ENCODE peak calls at places on chromosome 7, in nine cellular contexts. A is spleen, W is transverse colon, K is suprapubic skin, U is stomach, P is HCT116, L is sigmoid colon, J is GM12891, O is GM12878. F is an unnamed sample.

GRCh38 chr7:132930881-132931280 is 151.0 kb downstream of the CHCHD3 start:
- DNase-seq in O (no peak), A (no peak), U (no peak), P (no peak), K (no peak), J (no peak), W (no peak), L (no peak), F (no peak)

GRCh38 chr7:136868496-136869005 is at the start of gene CHRM2:
- DNase-seq in K (no peak), J (no peak), L (peak; percentile 64), P (no peak), O (no peak), U (no peak), W (no peak), A (no peak), F (no peak)

GRCh38 chr7:20236790-20237189 is 19.6 kb upstream of the MACC1 start:
- DNase-seq in U (no peak), K (no peak), L (no peak), P (no peak), J (no peak), A (no peak), O (no peak), W (no peak), F (no peak)

GRCh38 chr7:7183061-7183832 is 903 bp downstream of the C1GALT1 start:
- DNase-seq in O (no peak), U (peak; percentile 78), L (peak; percentile 72), A (peak; percentile 94), W (peak; percentile 78), J (peak; percentile 23), P (no peak), K (peak; percentile 81), F (peak; percentile 27)

GRCh38 chr7:95324396-95324795 is at the start of gene PON1:
- DNase-seq in J (peak; percentile 12), O (no peak), W (no peak), L (no peak), A (peak; percentile 73), U (no peak), K (no peak), P (no peak), F (no peak)

GRCh38 chr7:26155531-26156375 is 3.8 kb downstream of the NFE2L3 start:
- DNase-seq in A (no peak), W (no peak), U (no peak), J (no peak), K (peak; percentile 11), L (no peak), P (no peak), O (no peak), F (no peak)

GRCh38 chr7:17523813-17524741 is 225.6 kb downstream of the AHR start:
- DNase-seq in L (no peak), P (no peak), O (no peak), U (peak; percentile 44), W (peak; percentile 22), K (no peak), J (no peak), A (no peak), F (no peak)

GRCh38 chr7:46139079-46139478 is 218.0 kb upstream of the IGFBP3 start:
- DNase-seq in W (no peak), J (no peak), P (no peak), A (no peak), L (no peak), O (peak; percentile 48), U (no peak), K (no peak), F (no peak)

GRCh38 chr7:2225336-2225735 is 7.4 kb downstream of the MAD1L1 start:
- DNase-seq in P (no peak), W (no peak), U (no peak), L (no peak), J (no peak), K (no peak), O (no peak), A (no peak), F (no peak)

GRCh38 chr7:7944619-7945282 is 23.8 kb upstream of the GLCCI1 start:
- DNase-seq in U (peak; percentile 32), L (no peak), P (no peak), O (peak; percentile 99), K (no peak), J (peak; percentile 33), W (peak; percentile 69), A (peak; percentile 86), F (peak; percentile 31)

DNA sequence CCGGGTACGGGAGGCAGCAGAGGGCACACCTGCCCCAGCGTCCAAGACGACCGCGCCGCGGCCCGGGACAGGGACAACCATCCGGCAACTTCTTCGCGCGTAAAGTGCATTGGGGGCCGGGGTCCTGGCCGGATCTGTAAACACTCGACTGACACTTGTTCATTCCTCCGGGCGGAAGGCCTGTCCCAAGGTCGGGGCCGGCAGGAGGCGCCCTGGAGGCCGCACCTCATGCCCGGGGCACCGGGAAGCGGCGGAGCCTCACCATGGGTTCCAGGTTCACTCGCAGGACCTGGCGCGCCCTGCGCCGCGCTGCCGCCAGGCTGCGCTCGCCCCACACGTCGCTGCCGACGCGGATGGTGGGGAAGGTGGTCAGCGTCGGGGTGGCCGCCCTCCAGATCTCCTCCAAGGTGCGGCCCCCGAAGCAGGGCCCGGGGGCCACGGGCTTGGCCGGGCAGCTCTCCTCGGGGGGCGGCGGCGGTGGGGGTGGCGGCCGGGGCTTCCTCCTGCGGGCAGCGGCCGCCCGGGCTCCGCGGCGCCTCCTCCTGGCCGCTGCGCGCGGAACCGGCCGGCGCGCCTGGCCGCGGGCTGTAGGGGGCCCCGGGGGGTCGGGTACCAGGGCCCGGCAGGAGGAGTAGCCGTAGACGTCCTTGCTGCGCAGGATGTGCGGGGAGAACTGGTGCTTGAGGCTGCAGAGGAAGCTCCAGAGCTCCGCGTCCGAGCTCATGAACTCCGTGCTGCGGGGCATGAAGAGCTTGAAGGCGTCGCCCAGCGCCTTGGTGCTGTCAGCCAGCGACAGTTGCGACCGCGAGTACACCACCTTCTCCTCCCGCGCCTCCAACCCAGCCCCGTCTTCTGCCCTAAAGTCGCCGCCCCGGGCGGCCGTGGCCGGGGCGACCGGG is 746 bp downstream of the CCDC71L start:
- DNase-seq in A (peak; percentile 97), U (peak; percentile 79), J (peak; percentile 73), O (peak; percentile 51), L (peak; percentile 86), P (peak; percentile 75), W (peak; percentile 85), K (peak; percentile 87), F (peak; percentile 68)
- TF ChIP-seq POLR2A in A (no peak), U (no peak), J (no peak), O (peak; percentile 78), L (no peak), P (peak; percentile 25), W (peak; percentile 37), K (no peak), F (peak; percentile 37)

GRCh38 chr7:149087366-149087765 is 3.2 kb downstream of the ZNF786 start:
- DNase-seq in K (peak; percentile 16), U (no peak), O (no peak), J (no peak), L (peak; percentile 2), W (no peak), A (no peak), P (no peak), F (no peak)

GRCh38 chr7:149093228-149093627 is 2.7 kb upstream of the ZNF786 start:
- DNase-seq in P (no peak), W (no peak), L (no peak), U (no peak), K (no peak), O (no peak), J (no peak), A (no peak), F (no peak)

DNA sequence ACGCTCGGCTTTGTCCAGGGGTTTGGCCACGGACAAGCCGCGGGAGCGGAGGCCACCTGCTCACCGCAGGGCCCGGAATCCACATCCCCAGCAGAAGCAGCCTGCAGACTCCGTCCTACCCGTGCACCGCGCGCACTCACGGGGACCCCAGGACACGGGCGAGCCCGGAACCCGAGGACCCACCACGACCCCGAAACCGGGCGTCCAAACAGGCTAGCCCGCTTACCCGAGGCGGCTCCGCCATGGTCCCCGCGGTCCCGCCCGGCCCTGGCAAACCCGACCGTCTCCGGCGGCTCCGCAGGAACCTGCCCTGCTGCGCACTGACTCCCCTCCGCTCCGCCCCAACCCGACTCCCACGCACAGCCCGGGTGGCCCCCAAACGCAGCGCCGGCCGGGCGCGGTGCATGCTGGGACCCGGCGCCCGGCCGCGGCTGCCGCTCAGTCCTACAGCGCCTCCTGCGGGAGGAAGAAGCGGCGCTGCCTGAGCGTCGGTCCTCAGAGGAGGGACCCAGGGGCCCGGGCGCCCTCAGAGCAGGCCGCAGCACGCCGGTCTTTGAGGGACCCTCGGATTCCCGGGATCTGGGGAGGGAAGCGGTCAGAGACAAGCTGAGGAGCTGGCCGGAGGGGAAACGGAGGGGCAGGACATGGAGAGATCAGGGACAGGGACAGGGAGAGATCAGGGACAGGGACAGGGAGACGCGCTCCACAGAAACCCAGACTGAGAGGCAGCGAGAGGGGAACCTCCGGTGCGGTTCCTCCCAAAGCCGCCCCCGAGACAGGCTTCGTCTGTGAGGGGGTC is at the start of gene ZNF786:
- DNase-seq in J (peak; percentile 92), L (peak; percentile 93), K (peak; percentile 89), U (peak; percentile 84), O (peak; percentile 48), P (peak; percentile 62), W (peak; percentile 90), A (peak; percentile 98), F (peak; percentile 85)
- TF ChIP-seq POLR2AphosphoS5 in J (peak; percentile 82), L (peak; percentile 98), K (peak; percentile 31), U (peak; percentile 93), O (peak; percentile 84), P (peak; percentile 93), W (peak; percentile 71), A (peak; percentile 97), F (peak; percentile 84)

DNA sequence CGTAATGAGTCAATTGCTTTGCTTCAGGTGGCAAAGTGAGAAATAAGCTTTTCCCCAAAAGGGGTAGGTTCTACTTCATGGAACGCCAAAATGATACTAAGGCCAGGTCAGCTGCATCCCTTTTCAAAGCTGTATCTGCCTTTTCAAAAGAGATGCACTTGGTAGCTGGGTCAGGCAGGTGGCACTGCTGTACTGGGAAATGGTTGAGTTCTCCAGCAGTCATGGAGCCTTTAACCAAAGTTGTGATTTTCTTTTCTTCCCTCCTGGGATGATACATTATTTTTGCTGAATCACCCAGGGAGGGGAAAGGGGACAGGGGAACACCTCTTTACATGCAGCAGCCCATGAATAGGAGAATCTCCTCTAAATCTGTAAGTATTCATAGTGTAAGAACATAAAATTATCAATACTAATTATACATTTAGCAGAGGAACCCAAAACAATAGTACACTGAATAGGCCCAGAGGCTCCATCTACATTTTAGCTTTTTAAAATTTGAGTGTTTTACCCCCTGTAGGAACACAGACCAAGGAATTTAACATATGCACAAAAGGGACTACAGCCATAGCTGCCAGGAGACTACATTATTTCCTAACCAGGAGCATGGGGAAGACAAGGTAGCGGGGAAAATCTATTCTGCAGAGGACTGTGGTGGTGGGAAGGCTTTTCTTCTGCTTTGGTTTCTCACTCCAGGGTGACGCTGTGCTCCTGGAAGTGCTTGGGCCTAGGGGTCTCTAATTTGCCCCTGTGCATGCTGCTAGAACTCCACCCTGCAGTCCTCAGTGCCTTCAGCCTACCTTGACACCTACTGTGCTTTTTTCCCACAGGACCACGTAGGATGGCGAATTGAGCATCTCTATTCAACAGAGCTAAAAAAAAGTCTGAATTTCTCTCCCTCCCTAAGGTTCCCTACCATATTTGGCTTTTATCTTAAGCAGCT is 6.4 kb upstream of the GPR22 start:
- DNase-seq in W (peak; percentile 54), A (peak; percentile 77), U (peak; percentile 58), P (peak; percentile 21), L (peak; percentile 80), J (no peak), O (peak; percentile 19), K (no peak), F (no peak)
- TF ChIP-seq POLR2A in W (no peak), A (no peak), U (no peak), P (no peak), L (no peak), J (no peak), O (no peak), K (no peak), F (no peak)

GRCh38 chr7:151719895-151720238 is 157.0 kb downstream of the PRKAG2 start:
- DNase-seq in K (no peak), O (no peak), A (no peak), L (no peak), W (no peak), J (no peak), U (no peak), P (no peak), F (no peak)
- TF ChIP-seq POLR2AphosphoS5 in K (no peak), O (no peak), A (no peak), L (no peak), W (no peak), J (no peak), U (no peak), P (no peak), F (no peak)